ENCODE peak calls at places on chromosomes 16 and 17, in eight cellular contexts. X is stimulated activated naive CD4-positive, alpha-beta T cell; Q is MV-4-11; H is non-pigmented ciliary epithelial cell; I is upper lobe of right lung; F is lower lobe of right lung; L is AG20443; P is nucleus accumbens. C is an unnamed sample.

GRCh38 chr16:82641336-82641984 is 14.7 kb downstream of the CDH13 start:
- DNase-seq in X (no peak), Q (no peak), H (no peak), I (no peak), F (no peak), L (no peak), P (no peak), C (no peak)

GRCh38 chr16:11805556-11805955 is 8.5 kb upstream of the ZC3H7A start:
- DNase-seq in X (no peak), Q (no peak), H (no peak), I (no peak), F (no peak), L (no peak), P (no peak), C (no peak)

GRCh38 chr16:66947302-66948033 is 12.2 kb downstream of the CES2 start:
- DNase-seq in X (peak), Q (peak), H (no peak), I (no peak), F (peak), L (peak), P (peak), C (peak)

GRCh38 chr16:77785365-77785764 is 3.0 kb upstream of the VAT1L start:
- DNase-seq in X (no peak), Q (no peak), H (no peak), I (no peak), F (no peak), L (no peak), P (no peak), C (no peak)

GRCh38 chr17:394718-395095 is 42.1 kb upstream of the RPH3AL start:
- DNase-seq in X (no peak), Q (no peak), H (no peak), I (no peak), F (no peak), L (no peak), P (no peak), C (no peak)

GRCh38 chr17:57670769-57671545 is 74.1 kb downstream of the CCDC182 start:
- DNase-seq in X (no peak), Q (no peak), H (no peak), I (no peak), F (no peak), L (no peak), P (no peak), C (no peak)

GRCh38 chr16:16027728-16028310 is 78.4 kb downstream of the ABCC1 start:
- DNase-seq in X (no peak), Q (no peak), H (no peak), I (no peak), F (no peak), L (no peak), P (no peak), C (no peak)

GRCh38 chr16:67672739-67673662 is 6.4 kb downstream of the C16orf86 start:
- DNase-seq in X (peak), Q (peak), H (no peak), I (no peak), F (peak), L (peak), P (peak), C (peak)

GRCh38 chr17:49315974-49316570 is 46.0 kb downstream of the ZNF652 start:
- DNase-seq in X (no peak), Q (no peak), H (no peak), I (no peak), F (no peak), L (peak), P (no peak), C (peak)

GRCh38 chr16:83336630-83337029 is 471.1 kb upstream of the HSBP1 start:
- DNase-seq in X (no peak), Q (no peak), H (peak), I (no peak), F (no peak), L (peak), P (no peak), C (no peak)

C was measured in OCI-M1.